ENCODE peak calls at places on chromosomes 3 and 15, in four cellular contexts. W is substantia nigra; Z is naive thymus-derived CD4-positive, alpha-beta T cell; K is neuronal stem cell. G is an unnamed sample.

GRCh38 chr15:95799286-95800187 is 531.0 kb upstream of the NR2F2 start:
- DNase-seq in W (no peak), Z (no peak), K (no peak), G (peak; percentile 84)

GRCh38 chr3:172519740-172520139 is 3.5 kb downstream of the TNFSF10 start:
- DNase-seq in W (no peak), Z (no peak), K (no peak), G (no peak)

GRCh38 chr3:143786229-143787199 is 61.8 kb downstream of the SLC9A9 start:
- DNase-seq in W (no peak), Z (no peak), K (no peak), G (no peak)

GRCh38 chr15:51342249-51342999 is 969 bp downstream of the GLDN start:
- DNase-seq in W (no peak), Z (no peak), K (no peak), G (no peak)

GRCh38 chr3:47405820-47406761 is 25.3 kb downstream of the PTPN23 start:
- DNase-seq in W (no peak), Z (no peak), K (no peak), G (no peak)

GRCh38 chr3:10929978-10930620 is 62.4 kb upstream of the SLC6A1 start:
- DNase-seq in W (no peak), Z (no peak), K (no peak), G (no peak)

GRCh38 chr3:114624676-114625181 is 330.9 kb downstream of the TIGIT start:
- DNase-seq in W (peak; percentile 38), Z (no peak), K (no peak), G (peak; percentile 58)

GRCh38 chr3:71214797-71215196 is 368.7 kb downstream of the FOXP1 start:
- DNase-seq in W (no peak), Z (no peak), K (no peak), G (no peak)

GRCh38 chr3:112446343-112446742 is 52.9 kb downstream of the BTLA start:
- DNase-seq in W (no peak), Z (no peak), K (peak; percentile 4), G (no peak)

GRCh38 chr3:18758047-18758704 is 333.0 kb upstream of the SATB1 start:
- DNase-seq in W (no peak), Z (peak; percentile 69), K (peak; percentile 61), G (peak; percentile 95)

GRCh38 chr3:187736418-187736871 is 8.8 kb downstream of the BCL6 start:
- DNase-seq in W (no peak), Z (no peak), K (no peak), G (no peak)

GRCh38 chr3:187739125-187739560 is 6.1 kb downstream of the BCL6 start:
- DNase-seq in W (no peak), Z (peak; percentile 24), K (peak; percentile 49), G (no peak)

GRCh38 chr3:187738089-187738399 is 7.2 kb downstream of the BCL6 start:
- DNase-seq in W (no peak), Z (no peak), K (no peak), G (no peak)

GRCh38 chr3:187738400-187739124 is 6.7 kb downstream of the BCL6 start:
- DNase-seq in W (peak; percentile 47), Z (peak; percentile 62), K (peak; percentile 88), G (no peak)

DNA sequence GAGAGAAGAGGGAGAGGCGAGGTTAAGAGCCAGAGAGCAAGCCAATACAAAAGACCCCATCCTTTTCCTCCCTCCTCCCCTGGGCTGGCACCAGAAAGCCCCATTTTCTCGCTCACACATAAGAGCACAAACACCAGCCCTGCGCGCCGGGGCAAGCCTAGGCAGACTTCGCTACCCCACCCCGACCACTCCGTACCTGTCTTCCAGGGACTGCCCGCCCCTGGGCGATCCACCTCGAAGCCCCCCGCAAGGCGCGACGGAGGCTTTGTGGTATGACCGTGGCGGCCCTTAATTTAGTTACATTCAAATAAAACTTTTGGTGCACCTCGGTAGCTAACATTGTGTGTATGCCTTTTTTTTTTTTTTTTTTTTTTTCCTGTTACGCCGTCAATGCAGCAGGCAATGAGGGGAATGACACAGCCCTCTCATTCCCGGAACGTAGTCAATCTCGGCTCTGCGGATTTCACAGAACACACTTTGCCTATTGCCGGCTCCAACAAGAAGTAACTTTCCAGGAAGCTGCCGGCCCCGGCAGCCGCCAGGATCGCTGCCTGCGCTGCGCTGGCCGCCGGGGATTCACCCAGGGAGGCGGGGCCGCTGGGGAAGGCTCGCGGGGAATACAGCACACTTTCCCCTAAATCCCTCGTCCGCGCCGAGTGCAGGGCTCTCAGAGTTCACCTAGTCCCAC is 7.7 kb downstream of the BCL6 start:
- DNase-seq in W (no peak), Z (peak; percentile 38), K (no peak), G (no peak)
- H3K27ac ChIP-seq in W (peak overlapping the region; percentile 78), Z (peak overlapping the region; percentile 65), K (no peak overlapping the region), G (peak overlapping the region; percentile 89)

GRCh38 chr3:119647177-119647576 is 13.2 kb downstream of the POPDC2 start:
- DNase-seq in W (no peak), Z (no peak), K (no peak), G (no peak)

GRCh38 chr3:119645813-119646212 is 14.6 kb downstream of the POPDC2 start:
- DNase-seq in W (no peak), Z (no peak), K (no peak), G (no peak)

GRCh38 chr3:119643094-119643493 is 17.3 kb downstream of the POPDC2 start:
- DNase-seq in W (no peak), Z (no peak), K (no peak), G (no peak)

GRCh38 chr3:119643528-119643927 is 16.9 kb downstream of the POPDC2 start:
- DNase-seq in W (no peak), Z (no peak), K (no peak), G (no peak)

GRCh38 chr3:119644481-119644880 is 15.9 kb downstream of the POPDC2 start:
- DNase-seq in W (no peak), Z (no peak), K (no peak), G (no peak)
- H3K27ac ChIP-seq in W (no peak overlapping the region), Z (no peak overlapping the region), K (no peak overlapping the region), G (no peak overlapping the region)

DNA sequence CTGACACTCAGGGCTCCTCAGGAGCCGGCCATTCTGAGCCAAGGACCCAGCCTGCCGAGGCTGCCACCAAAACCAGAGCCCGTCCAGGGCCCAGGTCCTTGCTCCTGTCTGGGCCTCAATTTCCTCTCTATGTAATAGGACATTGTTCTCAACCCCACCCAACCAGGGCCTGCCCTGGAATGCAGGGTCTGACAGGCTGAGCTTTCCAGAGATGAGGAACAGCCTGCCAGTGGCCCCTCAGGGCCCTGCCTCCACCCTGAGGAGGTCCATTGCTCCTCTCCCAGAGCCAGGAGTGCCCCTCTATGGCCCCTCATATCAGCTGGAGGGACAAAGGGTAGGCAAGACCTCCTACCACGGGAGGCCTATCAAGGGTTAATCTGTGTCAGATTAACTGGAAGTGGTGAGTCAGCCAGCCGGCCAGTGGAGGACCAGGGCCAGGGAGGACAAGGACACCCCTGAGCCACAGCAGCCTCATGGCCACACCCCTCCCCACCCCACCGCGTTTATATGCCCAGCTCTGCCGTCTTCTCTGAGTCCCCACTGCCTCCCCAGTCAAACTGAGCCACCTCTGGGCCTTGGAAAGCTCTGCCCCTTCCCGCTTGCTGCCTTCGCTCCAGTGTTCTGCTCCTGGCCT is 6.3 kb downstream of the CCDC33 start:
- DNase-seq in W (no peak), Z (no peak), K (no peak), G (no peak)
- H3K27ac ChIP-seq in W (no peak overlapping the region), Z (no peak overlapping the region), K (no peak overlapping the region), G (no peak overlapping the region)

GRCh38 chr3:140629351-140630137 is 48.3 kb upstream of the TRIM42 start:
- DNase-seq in W (no peak), Z (no peak), K (no peak), G (peak; percentile 29)

GRCh38 chr3:140630866-140631265 is 47.0 kb upstream of the TRIM42 start:
- DNase-seq in W (no peak), Z (no peak), K (no peak), G (no peak)

GRCh38 chr3:140630366-140630765 is 47.5 kb upstream of the TRIM42 start:
- DNase-seq in W (no peak), Z (no peak), K (no peak), G (no peak)

GRCh38 chr3:140636452-140637138 is 41.3 kb upstream of the TRIM42 start:
- DNase-seq in W (no peak), Z (no peak), K (no peak), G (peak; percentile 43)

DNA sequence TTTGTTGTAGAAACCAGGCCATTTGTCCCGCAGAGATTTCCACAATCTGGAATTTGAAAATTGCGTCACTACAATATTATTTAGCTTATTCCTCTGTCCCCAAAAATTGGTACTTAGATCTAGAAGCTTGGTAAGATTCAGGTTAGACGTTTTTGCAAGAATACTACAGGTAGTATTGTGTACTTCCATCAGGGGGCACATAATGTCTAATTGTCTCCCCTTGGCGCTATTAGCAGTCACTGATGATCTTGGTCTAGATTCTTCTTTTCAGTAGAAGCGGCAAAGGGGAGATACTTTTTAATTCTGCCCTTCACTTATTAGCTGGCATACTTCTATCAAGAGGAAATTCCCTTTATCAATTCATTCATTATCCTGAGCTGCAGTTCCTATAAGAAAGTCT is 42.6 kb upstream of the TRIM42 start:
- DNase-seq in W (no peak), Z (no peak), K (no peak), G (no peak)
- H3K27ac ChIP-seq in W (no peak overlapping the region), Z (no peak overlapping the region), K (no peak overlapping the region), G (no peak overlapping the region)

GRCh38 chr15:99409097-99409473 is 156.7 kb upstream of the MEF2A start:
- DNase-seq in W (no peak), Z (no peak), K (no peak), G (peak; percentile 49)

GRCh38 chr15:99410477-99410876 is 155.3 kb upstream of the MEF2A start:
- DNase-seq in W (no peak), Z (no peak), K (no peak), G (no peak)

GRCh38 chr15:99408236-99409096 is 157.2 kb downstream of the LRRC28 start:
- DNase-seq in W (no peak), Z (no peak), K (no peak), G (no peak)

GRCh38 chr15:99411234-99411633 is 154.6 kb upstream of the MEF2A start:
- DNase-seq in W (no peak), Z (no peak), K (no peak), G (no peak)

DNA sequence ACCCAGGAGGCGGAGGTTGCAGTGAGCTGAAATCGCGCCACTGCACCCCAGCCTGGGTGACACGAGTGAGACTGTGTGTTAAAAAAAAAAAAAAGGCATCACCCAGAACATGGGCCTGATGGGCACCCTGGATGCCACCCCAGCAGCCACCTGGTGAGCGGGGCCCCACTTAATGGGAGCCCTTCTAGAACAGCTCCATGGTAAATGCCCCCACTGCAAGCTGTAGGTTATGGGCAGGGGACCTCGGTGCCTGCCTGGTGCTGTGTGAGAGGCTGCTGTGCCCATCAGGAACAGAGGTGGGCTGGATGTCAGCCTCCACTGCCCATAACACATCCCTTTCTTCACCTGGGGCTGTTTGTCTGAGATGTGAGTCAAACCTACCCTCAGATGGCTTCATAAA is 156.2 kb upstream of the MEF2A start:
- DNase-seq in W (no peak), Z (no peak), K (no peak), G (no peak)
- H3K27ac ChIP-seq in W (no peak overlapping the region), Z (no peak overlapping the region), K (no peak overlapping the region), G (no peak overlapping the region)

GRCh38 chr3:146814601-146815315 is 209.6 kb upstream of the PLSCR5 start:
- DNase-seq in W (no peak), Z (no peak), K (no peak), G (no peak)
- H3K27ac ChIP-seq in W (no peak overlapping the region), Z (no peak overlapping the region), K (no peak overlapping the region), G (no peak overlapping the region)

DNA sequence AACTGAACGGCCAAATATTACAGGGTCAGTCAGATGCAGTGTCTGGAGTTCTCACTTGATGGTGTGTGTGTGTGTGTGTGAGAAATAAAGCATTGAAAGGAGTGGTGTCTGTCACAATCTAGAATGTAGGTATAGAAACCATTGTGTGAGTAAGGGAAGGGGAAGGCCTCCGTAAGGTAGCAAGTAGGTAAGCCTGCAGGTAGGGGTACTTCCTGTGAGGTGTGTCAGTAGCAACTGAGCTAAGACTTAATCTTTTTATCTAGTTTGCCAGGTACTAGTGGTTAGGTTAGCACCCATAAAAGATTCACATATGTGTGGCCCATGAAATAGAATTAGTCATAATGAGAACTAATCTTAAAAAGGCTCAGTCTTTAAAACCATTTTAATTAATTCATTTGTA is 1517.8 kb downstream of the SI start:
- DNase-seq in W (no peak), Z (no peak), K (no peak), G (no peak)
- H3K27ac ChIP-seq in W (no peak overlapping the region), Z (no peak overlapping the region), K (no peak overlapping the region), G (no peak overlapping the region)